ENCODE peak calls at places on chromosomes 12 and 14, in six cellular contexts. One of them, this sample, is unnamed.

GRCh38 chr14:106831322-106831720 is 1304.9 kb downstream of the TMEM121 start:
- DNase-seq in H9: no peak
- DNase-seq in stimulated activated CD4-positive, alpha-beta T cell treated with anti-CD3 and anti-CD28 coated beads, Interleukin-2, amount 100 ng/mL, for 48 hours: peak; percentile 79
- DNase-seq in GM10248: peak; percentile 54
- DNase-seq in Daoy: no peak
- DNase-seq in endothelial cell: no peak
- DNase-seq in this sample: peak; percentile 0

GRCh38 chr12:102095677-102096263 is 24.1 kb downstream of the NUP37 start:
- DNase-seq in Daoy: no peak
- DNase-seq in H9: no peak
- DNase-seq in endothelial cell: no peak
- DNase-seq in stimulated activated CD4-positive, alpha-beta T cell treated with anti-CD3 and anti-CD28 coated beads, Interleukin-2, amount 100 ng/mL, for 48 hours: no peak
- DNase-seq in GM10248: no peak
- DNase-seq in this sample: peak; percentile 72

GRCh38 chr14:102732924-102733323 is 44.3 kb upstream of the TRAF3 start:
- DNase-seq in H9: no peak
- DNase-seq in endothelial cell: no peak
- DNase-seq in stimulated activated CD4-positive, alpha-beta T cell treated with anti-CD3 and anti-CD28 coated beads, Interleukin-2, amount 100 ng/mL, for 48 hours: no peak
- DNase-seq in GM10248: no peak
- DNase-seq in Daoy: no peak
- DNase-seq in this sample: no peak

GRCh38 chr12:124480469-124481256 is 86.7 kb downstream of the NCOR2 start:
- DNase-seq in GM10248: peak; percentile 86
- DNase-seq in Daoy: peak; percentile 89
- DNase-seq in stimulated activated CD4-positive, alpha-beta T cell treated with anti-CD3 and anti-CD28 coated beads, Interleukin-2, amount 100 ng/mL, for 48 hours: peak; percentile 20
- DNase-seq in H9: no peak
- DNase-seq in endothelial cell: no peak
- DNase-seq in this sample: peak; percentile 90

GRCh38 chr12:93229494-93230310 is 148.0 kb upstream of the NUDT4 start:
- DNase-seq in Daoy: peak; percentile 80
- DNase-seq in H9: no peak
- DNase-seq in endothelial cell: no peak
- DNase-seq in stimulated activated CD4-positive, alpha-beta T cell treated with anti-CD3 and anti-CD28 coated beads, Interleukin-2, amount 100 ng/mL, for 48 hours: no peak
- DNase-seq in GM10248: no peak
- DNase-seq in this sample: peak; percentile 84

GRCh38 chr12:77725611-77726010 is 105.1 kb upstream of the NAV3 start:
- DNase-seq in Daoy: peak; percentile 53
- DNase-seq in H9: no peak
- DNase-seq in stimulated activated CD4-positive, alpha-beta T cell treated with anti-CD3 and anti-CD28 coated beads, Interleukin-2, amount 100 ng/mL, for 48 hours: no peak
- DNase-seq in GM10248: no peak
- DNase-seq in endothelial cell: no peak
- DNase-seq in this sample: peak; percentile 94

GRCh38 chr14:51328089-51328941 is 88.3 kb downstream of the TMX1 start:
- DNase-seq in endothelial cell: no peak
- DNase-seq in stimulated activated CD4-positive, alpha-beta T cell treated with anti-CD3 and anti-CD28 coated beads, Interleukin-2, amount 100 ng/mL, for 48 hours: peak; percentile 9
- DNase-seq in GM10248: no peak
- DNase-seq in Daoy: peak; percentile 80
- DNase-seq in H9: no peak
- DNase-seq in this sample: peak; percentile 80

GRCh38 chr14:85619866-85620265 is 89.9 kb downstream of the FLRT2 start:
- DNase-seq in GM10248: no peak
- DNase-seq in Daoy: peak; percentile 7
- DNase-seq in H9: no peak
- DNase-seq in endothelial cell: no peak
- DNase-seq in stimulated activated CD4-positive, alpha-beta T cell treated with anti-CD3 and anti-CD28 coated beads, Interleukin-2, amount 100 ng/mL, for 48 hours: no peak
- DNase-seq in this sample: no peak

GRCh38 chr12:51980051-51980808 is 26.5 kb upstream of the TAMALIN start:
- DNase-seq in GM10248: peak; percentile 86
- DNase-seq in endothelial cell: peak; percentile 61
- DNase-seq in stimulated activated CD4-positive, alpha-beta T cell treated with anti-CD3 and anti-CD28 coated beads, Interleukin-2, amount 100 ng/mL, for 48 hours: peak; percentile 60
- DNase-seq in H9: peak; percentile 69
- DNase-seq in Daoy: peak; percentile 75
- DNase-seq in this sample: peak; percentile 82

GRCh38 chr12:92055877-92056276 is 89.8 kb downstream of the BTG1 start:
- DNase-seq in H9: no peak
- DNase-seq in Daoy: no peak
- DNase-seq in GM10248: no peak
- DNase-seq in stimulated activated CD4-positive, alpha-beta T cell treated with anti-CD3 and anti-CD28 coated beads, Interleukin-2, amount 100 ng/mL, for 48 hours: no peak
- DNase-seq in endothelial cell: no peak
- DNase-seq in this sample: no peak

GRCh38 chr12:571795-572531 is 91.3 kb downstream of the NINJ2 start:
- DNase-seq in GM10248: no peak
- DNase-seq in H9: no peak
- DNase-seq in stimulated activated CD4-positive, alpha-beta T cell treated with anti-CD3 and anti-CD28 coated beads, Interleukin-2, amount 100 ng/mL, for 48 hours: no peak
- DNase-seq in Daoy: peak; percentile 38
- DNase-seq in endothelial cell: no peak
- DNase-seq in this sample: no peak

GRCh38 chr12:96343347-96343954 is 56.8 kb downstream of the CDK17 start:
- DNase-seq in endothelial cell: no peak
- DNase-seq in stimulated activated CD4-positive, alpha-beta T cell treated with anti-CD3 and anti-CD28 coated beads, Interleukin-2, amount 100 ng/mL, for 48 hours: no peak
- DNase-seq in Daoy: no peak
- DNase-seq in H9: no peak
- DNase-seq in GM10248: peak; percentile 29
- DNase-seq in this sample: peak; percentile 34

GRCh38 chr14:100621806-100622205 is 34.6 kb upstream of the BEGAIN start:
- DNase-seq in stimulated activated CD4-positive, alpha-beta T cell treated with anti-CD3 and anti-CD28 coated beads, Interleukin-2, amount 100 ng/mL, for 48 hours: no peak
- DNase-seq in GM10248: no peak
- DNase-seq in H9: no peak
- DNase-seq in endothelial cell: no peak
- DNase-seq in Daoy: peak; percentile 52
- DNase-seq in this sample: no peak

GRCh38 chr14:21267431-21267845 is 1.8 kb downstream of the HNRNPC start:
- DNase-seq in GM10248: no peak
- DNase-seq in Daoy: no peak
- DNase-seq in stimulated activated CD4-positive, alpha-beta T cell treated with anti-CD3 and anti-CD28 coated beads, Interleukin-2, amount 100 ng/mL, for 48 hours: no peak
- DNase-seq in H9: no peak
- DNase-seq in endothelial cell: no peak
- DNase-seq in this sample: no peak

GRCh38 chr14:75184039-75184438 is 7.6 kb upstream of the TMED10 start:
- DNase-seq in H9: no peak
- DNase-seq in Daoy: no peak
- DNase-seq in stimulated activated CD4-positive, alpha-beta T cell treated with anti-CD3 and anti-CD28 coated beads, Interleukin-2, amount 100 ng/mL, for 48 hours: no peak
- DNase-seq in endothelial cell: no peak
- DNase-seq in GM10248: no peak
- DNase-seq in this sample: no peak

GRCh38 chr12:69430942-69431603 is 39.1 kb upstream of the FRS2 start:
- DNase-seq in GM10248: no peak
- DNase-seq in endothelial cell: no peak
- DNase-seq in Daoy: no peak
- DNase-seq in H9: no peak
- DNase-seq in stimulated activated CD4-positive, alpha-beta T cell treated with anti-CD3 and anti-CD28 coated beads, Interleukin-2, amount 100 ng/mL, for 48 hours: no peak
- DNase-seq in this sample: no peak